ENCODE peak calls at places on chromosome 21, in four cellular contexts. P is naive thymus-derived CD4-positive, alpha-beta T cell; A is SK-N-SH treated with all-trans-retinoic acid at 6 μM for 48 hours; O is stimulated activated effector memory CD8-positive, alpha-beta T cell treated with anti-CD3 and anti-CD28 coated beads, Interleukin-12 subunit alpha, Interleukin-12 subunit beta, amount 100 ng/mL, for 72 hours. X is an unnamed sample.
A peak's percentile ranks its signal among the peaks of the same experiment; 100 is the strongest.

GRCh38 chr21:23936224-23936623 is 1671.1 kb downstream of the MRPL39 start:
- ATAC-seq in P (no peak), A (peak; percentile 79), O (no peak), X (no peak)

GRCh38 chr21:15029077-15029476 is 35.7 kb downstream of the NRIP1 start:
- ATAC-seq in P (no peak), A (no peak), O (peak; percentile 31), X (no peak)

GRCh38 chr21:16082038-16082816 is 352.4 kb downstream of the USP25 start:
- ATAC-seq in A (no peak), P (no peak), O (no peak), X (no peak)

GRCh38 chr21:42627527-42628289 is 25.7 kb upstream of the PDE9A start:
- ATAC-seq in A (no peak), P (no peak), O (no peak), X (no peak)

GRCh38 chr21:39188521-39189139 is 5.4 kb upstream of the PSMG1 start:
- ATAC-seq in A (no peak), O (no peak), P (no peak), X (no peak)

GRCh38 chr21:39036581-39036980 is 146.7 kb downstream of the PSMG1 start:
- ATAC-seq in P (no peak), O (no peak), A (no peak), X (no peak)

GRCh38 chr21:41706678-41707077 is 60.2 kb downstream of the RIPK4 start:
- ATAC-seq in A (no peak), O (peak; percentile 73), P (no peak), X (peak; percentile 85)

GRCh38 chr21:38504056-38504455 is 5.8 kb upstream of the ERG start:
- ATAC-seq in A (no peak), P (no peak), O (no peak), X (no peak)

GRCh38 chr21:42193131-42193671 is 25.7 kb upstream of the ABCG1 start:
- ATAC-seq in P (peak; percentile 45), A (no peak), O (peak; percentile 73), X (peak; percentile 71)

GRCh38 chr21:16563795-16564194 is 834.0 kb downstream of the USP25 start:
- ATAC-seq in A (peak; percentile 58), O (no peak), P (no peak), X (no peak)

GRCh38 chr21:21103692-21104091 is 105.5 kb downstream of the NCAM2 start:
- ATAC-seq in P (no peak), A (no peak), O (no peak), X (no peak)

GRCh38 chr21:27827972-27828371 is 861.1 kb upstream of the ADAMTS5 start:
- ATAC-seq in P (no peak), A (no peak), O (no peak), X (no peak)

GRCh38 chr21:42189860-42190491 is 29.0 kb upstream of the ABCG1 start:
- ATAC-seq in O (peak; percentile 84), A (no peak), P (no peak), X (peak; percentile 47)

GRCh38 chr21:45868086-45868485 is 113.5 kb upstream of the COL6A1 start:
- ATAC-seq in P (no peak), O (no peak), A (no peak), X (no peak)

GRCh38 chr21:44089001-44089911 is 17.9 kb upstream of the PWP2 start:
- ATAC-seq in O (peak; percentile 80), P (peak; percentile 90), A (no peak), X (peak; percentile 76)

GRCh38 chr21:41865002-41865777 is 14.0 kb downstream of the PRDM15 start:
- ATAC-seq in O (peak; percentile 84), A (no peak), P (peak; percentile 31), X (peak; percentile 59)

GRCh38 chr21:14916676-14917141 is 148.1 kb downstream of the NRIP1 start:
- ATAC-seq in P (no peak), A (no peak), O (no peak), X (no peak)

GRCh38 chr21:29192999-29193563 is 62.6 kb downstream of the MAP3K7CL start:
- ATAC-seq in P (no peak), A (peak; percentile 42), O (no peak), X (no peak)